ENCODE peak calls at places on chromosomes 16 and 17, in seven cellular contexts. F, X, V, C, G, A and T are unnamed samples.

GRCh38 chr16:24936151-24936550 is 79.0 kb downstream of the ARHGAP17 start:
- DNase-seq in F (no peak), X (no peak), V (peak), C (no peak), G (no peak), A (no peak), T (no peak)

GRCh38 chr16:47431960-47432359 is 28.9 kb downstream of the ITFG1 start:
- DNase-seq in F (no peak), X (no peak), V (no peak), C (no peak), G (no peak), A (no peak), T (no peak)

GRCh38 chr17:1715803-1716075 is 5.6 kb upstream of the TLCD2 start:
- DNase-seq in F (no peak), X (no peak), V (no peak), C (no peak), G (no peak), A (no peak), T (no peak)

GRCh38 chr17:37490638-37491614 is 1.2 kb downstream of the DUSP14 start:
- DNase-seq in F (peak), X (peak), V (peak), C (peak), G (no peak), A (peak), T (peak)

GRCh38 chr16:2520097-2520783 is at the start of gene AMDHD2:
- DNase-seq in F (peak), X (peak), V (peak), C (peak), G (no peak), A (peak), T (peak)

GRCh38 chr16:80260906-80261311 is 279.9 kb upstream of the DYNLRB2 start:
- DNase-seq in F (no peak), X (no peak), V (peak), C (no peak), G (no peak), A (no peak), T (no peak)

GRCh38 chr17:77327566-77328463 is 187.0 kb downstream of the SEC14L1 start:
- DNase-seq in F (no peak), X (no peak), V (no peak), C (no peak), G (no peak), A (no peak), T (no peak)

GRCh38 chr16:12459401-12459791 is 344.3 kb downstream of the CPPED1 start:
- DNase-seq in F (peak), X (no peak), V (no peak), C (no peak), G (no peak), A (peak), T (no peak)

GRCh38 chr17:76781056-76781982 is 43.4 kb downstream of the MFSD11 start:
- DNase-seq in F (no peak), X (no peak), V (peak), C (no peak), G (no peak), A (no peak), T (no peak)

GRCh38 chr17:8781784-8782575 is 17.2 kb downstream of the MFSD6L start:
- DNase-seq in F (no peak), X (no peak), V (no peak), C (no peak), G (no peak), A (no peak), T (no peak)

GRCh38 chr16:12573300-12573699 is 230.4 kb downstream of the CPPED1 start:
- DNase-seq in F (peak), X (no peak), V (no peak), C (no peak), G (no peak), A (no peak), T (no peak)

GRCh38 chr17:82925336-82925735 is 85.5 kb upstream of the ZNF750 start:
- DNase-seq in F (no peak), X (no peak), V (no peak), C (no peak), G (no peak), A (no peak), T (no peak)

GRCh38 chr17:41199421-41200098 is 9.9 kb downstream of the KRTAP9-1 start:
- DNase-seq in F (no peak), X (no peak), V (no peak), C (no peak), G (no peak), A (no peak), T (no peak)

GRCh38 chr17:7549401-7550055 is 670 bp downstream of the TNFSF12 start:
- DNase-seq in F (no peak), X (peak), V (no peak), C (no peak), G (no peak), A (peak), T (no peak)

GRCh38 chr16:80084614-80085013 is 456.2 kb upstream of the DYNLRB2 start:
- DNase-seq in F (no peak), X (peak), V (peak), C (peak), G (peak), A (peak), T (no peak)

GRCh38 chr17:74454197-74455024 is 12.0 kb upstream of the CD300A start:
- DNase-seq in F (no peak), X (peak), V (no peak), C (peak), G (no peak), A (peak), T (peak)

GRCh38 chr17:9273334-9274118 is 252.2 kb downstream of the NTN1 start:
- DNase-seq in F (no peak), X (no peak), V (no peak), C (peak), G (no peak), A (peak), T (peak)

GRCh38 chr17:29005936-29006438 is at the start of gene SEZ6:
- DNase-seq in F (peak), X (peak), V (peak), C (peak), G (no peak), A (peak), T (peak)

GRCh38 chr16:56257666-56258359 is 66.5 kb downstream of the GNAO1 start:
- DNase-seq in F (no peak), X (peak), V (no peak), C (no peak), G (no peak), A (no peak), T (no peak)

GRCh38 chr16:90011196-90011819 is 7.9 kb downstream of the DBNDD1 start:
- DNase-seq in F (no peak), X (no peak), V (no peak), C (no peak), G (no peak), A (no peak), T (no peak)

GRCh38 chr16:81730090-81731051 is 48.7 kb upstream of the PLCG2 start:
- DNase-seq in F (no peak), X (peak), V (peak), C (peak), G (no peak), A (peak), T (peak)

GRCh38 chr16:58053682-58054005 is 28.1 kb downstream of the MMP15 start:
- DNase-seq in F (no peak), X (no peak), V (no peak), C (no peak), G (no peak), A (no peak), T (no peak)

GRCh38 chr16:75262104-75262799 is 10.8 kb upstream of the BCAR1 start:
- DNase-seq in F (no peak), X (no peak), V (peak), C (peak), G (no peak), A (peak), T (no peak)

GRCh38 chr16:15874745-15875314 is 13.6 kb downstream of the CEP20 start:
- DNase-seq in F (no peak), X (peak), V (peak), C (peak), G (peak), A (peak), T (peak)

GRCh38 chr17:66799839-66800537 is 34.9 kb upstream of the CACNG5 start:
- DNase-seq in F (no peak), X (no peak), V (no peak), C (no peak), G (no peak), A (no peak), T (no peak)

GRCh38 chr17:66790476-66791061 is 44.3 kb upstream of the CACNG5 start:
- DNase-seq in F (no peak), X (no peak), V (peak), C (peak), G (no peak), A (no peak), T (no peak)

GRCh38 chr17:66791337-66791736 is 43.6 kb upstream of the CACNG5 start:
- DNase-seq in F (no peak), X (peak), V (no peak), C (no peak), G (no peak), A (no peak), T (no peak)

GRCh38 chr17:66793810-66794209 is 41.1 kb upstream of the CACNG5 start:
- DNase-seq in F (no peak), X (no peak), V (no peak), C (no peak), G (no peak), A (no peak), T (no peak)

DNA sequence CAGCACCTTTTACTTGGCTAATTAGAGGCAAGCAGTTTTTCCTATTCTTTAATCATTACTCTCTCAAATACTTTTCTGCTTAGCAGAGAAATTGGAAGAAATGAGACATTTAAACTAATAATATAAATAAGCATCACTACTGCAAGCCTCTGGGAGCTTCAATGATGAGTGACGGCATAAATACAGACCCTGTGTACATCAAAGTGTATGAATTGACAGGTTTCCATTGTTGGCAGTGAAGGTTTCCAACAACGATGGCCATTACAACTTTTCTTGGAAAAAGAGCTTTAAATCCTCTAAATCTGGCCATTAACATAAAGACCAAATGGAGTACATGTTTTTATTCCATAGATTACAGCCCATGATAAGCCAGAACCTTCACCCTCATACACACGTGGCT is 39.4 kb upstream of the CACNG5 start:
- DNase-seq in F (no peak), X (no peak), V (no peak), C (no peak), G (no peak), A (no peak), T (no peak)
- H3K4me3 ChIP-seq in F (no peak), X (no peak), V (no peak), C (no peak), G (no peak), A (no peak), T (no peak)

GRCh38 chr17:4329838-4330237 is 36.6 kb downstream of the UBE2G1 start:
- DNase-seq in F (no peak), X (no peak), V (peak), C (peak), G (peak), A (no peak), T (peak)
- H3K4me3 ChIP-seq in F (no peak), X (no peak), V (no peak), C (no peak), G (no peak), A (no peak), T (no peak)

GRCh38 chr17:48564200-48565023 is 13.7 kb downstream of the HOXB4 start:
- DNase-seq in F (no peak), X (no peak), V (no peak), C (peak), G (no peak), A (no peak), T (no peak)
- H3K4me3 ChIP-seq in F (no peak), X (peak), V (no peak), C (peak), G (peak), A (peak), T (peak)

DNA sequence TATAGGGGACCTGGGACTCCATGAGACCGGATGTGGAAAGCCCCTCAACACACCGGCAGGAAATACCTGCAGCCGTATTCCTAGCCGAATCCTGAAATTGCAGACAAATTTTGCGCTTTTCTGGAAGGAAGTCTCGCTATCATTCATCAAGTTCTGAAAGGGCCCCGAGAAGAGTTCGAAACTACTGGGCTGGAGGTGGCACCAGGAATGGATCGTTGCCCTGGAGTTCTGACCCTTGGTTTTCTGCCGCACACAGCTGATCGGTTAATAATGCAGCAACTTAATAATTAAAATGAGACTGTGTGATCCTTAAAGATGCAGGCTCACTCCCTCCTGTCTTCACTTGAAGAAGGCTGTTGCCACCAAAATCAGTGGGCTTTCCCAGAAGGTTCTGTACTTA is 55.7 kb upstream of the MRTFB start:
- DNase-seq in F (no peak), X (no peak), V (no peak), C (no peak), G (no peak), A (no peak), T (no peak)
- H3K4me3 ChIP-seq in F (no peak), X (no peak), V (no peak), C (no peak), G (no peak), A (peak), T (no peak)

GRCh38 chr17:3965123-3965800 is 1.0 kb upstream of the ATP2A3 start:
- DNase-seq in F (no peak), X (peak), V (peak), C (peak), G (no peak), A (peak), T (no peak)
- H3K4me3 ChIP-seq in F (peak), X (peak), V (peak), C (peak), G (peak), A (peak), T (peak)

GRCh38 chr17:45311406-45311761 is 5.4 kb downstream of the MAP3K14 start:
- DNase-seq in F (no peak), X (no peak), V (no peak), C (no peak), G (no peak), A (no peak), T (no peak)
- H3K4me3 ChIP-seq in F (no peak), X (peak), V (no peak), C (no peak), G (no peak), A (peak), T (no peak)

GRCh38 chr16:85437161-85438052 is 175.7 kb upstream of the GSE1 start:
- DNase-seq in F (no peak), X (no peak), V (peak), C (peak), G (no peak), A (no peak), T (no peak)

GRCh38 chr16:85436207-85436606 is 176.9 kb upstream of the GSE1 start:
- DNase-seq in F (no peak), X (no peak), V (no peak), C (peak), G (no peak), A (no peak), T (no peak)

GRCh38 chr16:85435298-85435697 is 177.8 kb upstream of the GSE1 start:
- DNase-seq in F (no peak), X (no peak), V (no peak), C (no peak), G (no peak), A (no peak), T (no peak)

GRCh38 chr16:85438981-85439639 is 174.0 kb upstream of the GSE1 start:
- DNase-seq in F (no peak), X (no peak), V (no peak), C (no peak), G (no peak), A (no peak), T (no peak)

DNA sequence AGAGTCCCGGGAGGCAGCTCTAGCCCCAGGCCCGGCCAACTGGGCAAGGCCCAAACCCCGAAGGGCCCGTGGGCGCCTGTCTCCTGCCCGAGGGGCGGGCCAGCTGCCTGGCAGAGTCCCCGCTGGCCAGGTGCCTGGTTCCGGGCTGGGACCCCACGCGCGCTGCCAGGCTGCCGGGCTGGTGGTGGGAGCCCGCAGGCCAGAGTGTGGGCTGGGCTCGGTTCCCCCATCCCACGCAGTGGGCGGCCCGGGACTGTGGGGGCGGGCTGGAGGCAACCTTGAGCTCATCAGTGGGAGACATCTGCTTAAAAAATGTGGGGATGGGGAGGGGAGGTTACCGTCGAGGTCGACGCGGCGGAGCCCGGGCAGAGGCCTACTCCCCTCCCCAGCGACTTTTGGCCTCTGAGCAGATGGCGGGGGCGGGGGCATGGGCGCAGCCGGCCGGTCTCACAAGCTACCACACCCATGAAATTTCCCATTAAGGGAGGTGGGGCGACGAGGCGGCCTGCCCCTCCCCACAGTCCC is 176.4 kb upstream of the GSE1 start:
- DNase-seq in F (no peak), X (no peak), V (no peak), C (peak), G (no peak), A (no peak), T (no peak)
- H3K4me3 ChIP-seq in F (no peak), X (no peak), V (no peak), C (no peak), G (no peak), A (peak), T (no peak)